ENCODE peak calls at places on chromosomes 6 and 20, in seven cellular contexts. E is HCT116; V is naive thymus-derived CD8-positive, alpha-beta T cell; F is activated B cell treated with CpG ODN at 0.5 μM for 24 hours; L is effector memory CD8-positive, alpha-beta T cell; U is K562; R is sciatic nerve. X is an unnamed sample.

GRCh38 chr6:21560249-21560648 is 33.3 kb upstream of the SOX4 start:
- ATAC-seq in E (no peak), V (no peak), F (no peak), L (no peak), U (no peak), R (no peak), X (no peak)

GRCh38 chr6:168071620-168072019 is 7.4 kb downstream of the FRMD1 start:
- ATAC-seq in E (peak), V (no peak), F (no peak), L (no peak), U (peak), R (peak), X (no peak)

GRCh38 chr6:42928748-42929087 is 562 bp upstream of the CNPY3 start:
- ATAC-seq in E (peak), V (peak), F (peak), L (no peak), U (peak), R (peak), X (peak)

GRCh38 chr6:34964564-34964963 is 75.5 kb downstream of the ANKS1A start:
- ATAC-seq in E (no peak), V (no peak), F (no peak), L (no peak), U (no peak), R (peak), X (no peak)

GRCh38 chr20:8454137-8454712 is 322.2 kb downstream of the PLCB1 start:
- ATAC-seq in E (peak), V (no peak), F (no peak), L (peak), U (no peak), R (no peak), X (peak)

GRCh38 chr6:41716516-41717446 is 18.6 kb downstream of the TFEB start:
- ATAC-seq in E (no peak), V (no peak), F (no peak), L (no peak), U (no peak), R (no peak), X (no peak)

GRCh38 chr6:144912474-144912873 is 627.3 kb downstream of the UTRN start:
- ATAC-seq in E (peak), V (no peak), F (no peak), L (no peak), U (no peak), R (no peak), X (no peak)

GRCh38 chr6:159014406-159014805 is 14.4 kb upstream of the RSPH3 start:
- ATAC-seq in E (no peak), V (no peak), F (no peak), L (no peak), U (no peak), R (no peak), X (no peak)

GRCh38 chr6:104421650-104422049 is 438.1 kb downstream of the HACE1 start:
- ATAC-seq in E (no peak), V (no peak), F (no peak), L (no peak), U (no peak), R (no peak), X (no peak)

GRCh38 chr20:54062812-54063280 is 7.5 kb downstream of the BCAS1 start:
- ATAC-seq in E (peak), V (no peak), F (no peak), L (no peak), U (peak), R (peak), X (no peak)

GRCh38 chr20:25011831-25012241 is 19.3 kb upstream of the APMAP start:
- ATAC-seq in E (no peak), V (no peak), F (no peak), L (no peak), U (no peak), R (no peak), X (no peak)

GRCh38 chr20:33679758-33680485 is 5.7 kb upstream of the NECAB3 start:
- ATAC-seq in E (no peak), V (peak), F (peak), L (peak), U (no peak), R (no peak), X (peak)

GRCh38 chr6:31702421-31702818 is 704 bp downstream of the ABHD16A start:
- ATAC-seq in E (peak), V (peak), F (no peak), L (no peak), U (peak), R (peak), X (peak)

X was measured in stimulated activated memory B cell treated with anti-CD40 and anti-IgM and Interleukin-4, amounts not matched to agents 10 μg/mL and 1 μg/mL and 100 μg/mL, for 72 hours.